ENCODE peak calls at places on chromosome 2, in seven cellular contexts. T, A, Z, D, E, O and W are unnamed samples. For H3K4me1, the result is how much of the 10 kb centered on the place peaks cover.

GRCh38 chr2:73282924-73283544 is 1.2 kb downstream of the FBXO41 start:
- DNase-seq in T (no peak), A (no peak), Z (no peak), D (no peak), E (no peak), O (no peak), W (no peak)

GRCh38 chr2:81734981-81735380 is 1430.4 kb upstream of the LRRTM1 start:
- DNase-seq in T (no peak), A (peak), Z (no peak), D (no peak), E (no peak), O (no peak), W (no peak)

GRCh38 chr2:2580341-2580740 is 249.3 kb upstream of the MYT1L start:
- DNase-seq in T (no peak), A (no peak), Z (no peak), D (no peak), E (no peak), O (no peak), W (no peak)

GRCh38 chr2:192473331-192473730 is 278.6 kb upstream of the TMEFF2 start:
- DNase-seq in T (no peak), A (no peak), Z (no peak), D (no peak), E (no peak), O (no peak), W (no peak)

GRCh38 chr2:10305715-10306114 is 3.0 kb downstream of the HPCAL1 start:
- DNase-seq in T (no peak), A (no peak), Z (no peak), D (peak), E (no peak), O (peak), W (peak)

GRCh38 chr2:1972428-1972827 is 228.1 kb upstream of the PXDN start:
- DNase-seq in T (no peak), A (no peak), Z (peak), D (peak), E (no peak), O (no peak), W (no peak)

GRCh38 chr2:119660343-119660658 is 18.7 kb upstream of the TMEM177 start:
- DNase-seq in T (no peak), A (no peak), Z (no peak), D (no peak), E (no peak), O (no peak), W (no peak)

GRCh38 chr2:236334122-236334876 is 70.1 kb upstream of the ASB18 start:
- DNase-seq in T (no peak), A (no peak), Z (no peak), D (no peak), E (no peak), O (no peak), W (no peak)

GRCh38 chr2:9178905-9179571 is 27.6 kb upstream of the ASAP2 start:
- DNase-seq in T (peak), A (peak), Z (no peak), D (no peak), E (no peak), O (no peak), W (no peak)

GRCh38 chr2:198314559-198315153 is 510.3 kb downstream of the PLCL1 start:
- DNase-seq in T (peak), A (peak), Z (no peak), D (peak), E (peak), O (no peak), W (peak)

GRCh38 chr2:15711126-15711860 is 119.6 kb downstream of the DDX1 start:
- DNase-seq in T (no peak), A (no peak), Z (no peak), D (peak), E (no peak), O (no peak), W (peak)
- H3K23ac ChIP-seq in T (no peak), A (no peak), Z (no peak), D (no peak), E (peak), O (no peak), W (no peak)

DNA sequence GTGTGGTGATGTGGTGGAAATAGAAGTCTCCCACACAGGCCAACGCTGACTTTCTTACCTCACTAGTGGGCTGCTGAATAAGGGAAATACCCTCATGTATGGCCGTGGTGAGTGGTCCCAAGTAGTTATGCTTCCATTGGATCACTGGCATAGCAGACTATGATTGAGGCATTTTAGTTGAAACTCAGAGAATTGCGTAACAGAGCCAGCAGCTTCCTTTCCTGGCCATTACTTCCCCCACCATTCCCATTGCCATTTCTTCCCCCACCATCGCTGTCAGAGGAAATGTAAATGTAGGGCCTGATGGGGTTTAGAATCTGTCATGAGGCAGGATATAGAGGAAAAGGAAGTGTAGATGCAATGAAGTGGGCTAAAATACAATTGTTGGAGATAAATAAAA is 209.5 kb downstream of the KCNH7 start:
- DNase-seq in T (no peak), A (no peak), Z (no peak), D (no peak), E (no peak), O (no peak), W (no peak)
- H2BK120ac ChIP-seq in T (no peak), A (no peak), Z (no peak), D (no peak), E (no peak), O (no peak), W (no peak)

GRCh38 chr2:70118798-70119454 is 31.6 kb downstream of the PCBP1 start:
- DNase-seq in T (no peak), A (no peak), Z (no peak), D (peak), E (no peak), O (peak), W (no peak)

GRCh38 chr2:70123829-70124117 is 36.5 kb downstream of the PCBP1 start:
- DNase-seq in T (no peak), A (no peak), Z (no peak), D (no peak), E (no peak), O (no peak), W (no peak)

GRCh38 chr2:70122470-70122869 is 35.2 kb downstream of the PCBP1 start:
- DNase-seq in T (no peak), A (no peak), Z (no peak), D (no peak), E (no peak), O (no peak), W (no peak)

GRCh38 chr2:70123051-70123828 is 36.0 kb downstream of the PCBP1 start:
- DNase-seq in T (peak), A (peak), Z (peak), D (peak), E (peak), O (peak), W (peak)

GRCh38 chr2:70121627-70122372 is 34.5 kb downstream of the PCBP1 start:
- DNase-seq in T (no peak), A (no peak), Z (no peak), D (no peak), E (no peak), O (no peak), W (no peak)
- H3K4me1 ChIP-seq in T (under half), A (under half), Z (under half), D (under half), E (under half), O (under half), W (under half)

GRCh38 chr2:155099784-155100183 is 401.3 kb downstream of the KCNJ3 start:
- DNase-seq in T (no peak), A (no peak), Z (no peak), D (peak), E (no peak), O (peak), W (peak)
- H3K23ac ChIP-seq in T (no peak), A (no peak), Z (no peak), D (no peak), E (no peak), O (peak), W (no peak)

GRCh38 chr2:117091438-117091837 is 723.1 kb upstream of the DDX18 start:
- DNase-seq in T (no peak), A (no peak), Z (no peak), D (no peak), E (no peak), O (no peak), W (no peak)
- H2BK120ac ChIP-seq in T (no peak), A (no peak), Z (no peak), D (no peak), E (no peak), O (no peak), W (no peak)

GRCh38 chr2:46743021-46743420 is 172.6 kb downstream of the MCFD2 start:
- DNase-seq in T (no peak), A (no peak), Z (no peak), D (no peak), E (no peak), O (no peak), W (no peak)
- H3K4me1 ChIP-seq in T (under half), A (under half), Z (under half), D (under half), E (under half), O (under half), W (under half)

DNA sequence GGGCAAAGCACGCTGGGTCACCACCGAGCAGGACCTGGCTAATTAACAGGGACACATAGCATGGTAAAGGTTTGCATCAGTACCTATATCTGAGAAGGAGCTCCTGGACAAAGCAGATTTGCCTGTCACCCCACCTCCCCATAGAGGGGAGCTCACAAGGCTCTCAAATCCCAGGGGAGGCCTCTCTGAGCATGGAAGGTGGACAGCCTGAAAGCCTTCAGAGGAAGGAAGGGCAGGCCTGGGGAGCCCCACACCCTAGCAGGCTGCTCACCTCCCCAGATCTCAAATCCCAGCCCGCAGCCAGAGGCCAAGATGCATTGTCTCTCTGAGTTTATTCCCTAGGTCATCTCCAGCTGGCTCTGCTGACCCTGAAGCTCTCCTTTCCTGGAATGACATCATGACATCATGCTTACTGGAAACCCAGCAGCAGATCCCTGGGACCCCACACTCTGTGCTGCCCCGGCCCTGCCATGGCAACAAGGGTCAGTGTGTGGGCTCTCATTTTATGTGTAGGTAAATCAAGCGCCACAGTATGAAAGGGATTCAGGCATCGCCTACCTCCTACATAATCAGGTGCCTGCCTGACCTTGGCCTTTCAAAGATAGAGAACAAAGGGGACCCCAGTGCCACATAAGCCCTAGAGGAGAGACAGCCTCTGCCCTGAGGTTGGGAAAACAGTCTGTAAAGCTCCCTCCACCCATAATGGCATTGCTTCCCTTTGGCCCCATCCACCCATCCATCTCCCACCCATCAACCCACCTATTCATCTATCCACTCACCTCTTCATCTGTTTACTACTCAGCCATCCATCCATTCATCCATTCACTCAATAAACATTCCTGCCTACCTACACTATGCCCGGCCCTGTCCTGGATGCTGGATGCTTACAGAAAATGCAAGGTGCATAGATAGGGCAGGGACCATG is 15.7 kb upstream of the TEX51 start:
- DNase-seq in T (no peak), A (no peak), Z (no peak), D (no peak), E (no peak), O (peak), W (no peak)
- H3K23ac ChIP-seq in T (no peak), A (no peak), Z (no peak), D (no peak), E (no peak), O (no peak), W (no peak)